ENCODE peak calls at places on chromosomes 13 and 19, in four cellular contexts. One of them, this sample, is unnamed.

GRCh38 chr13:71799320-71799719 is 67.7 kb downstream of the DACH1 start:
- DNase-seq in A549: no peak
- DNase-seq in H1: no peak
- DNase-seq in K562: no peak
- DNase-seq in this sample: no peak

GRCh38 chr13:30158774-30159445 is 148.4 kb downstream of the KATNAL1 start:
- DNase-seq in A549: no peak
- DNase-seq in K562: no peak
- DNase-seq in H1: no peak
- DNase-seq in this sample: peak; percentile 71

GRCh38 chr13:32426191-32426980 is 1.5 kb downstream of the N4BP2L1 start:
- DNase-seq in A549: no peak
- DNase-seq in H1: no peak
- DNase-seq in K562: no peak
- DNase-seq in this sample: no peak

GRCh38 chr13:110371550-110372465 is 64.7 kb downstream of the COL4A2 start:
- DNase-seq in A549: no peak
- DNase-seq in H1: no peak
- DNase-seq in K562: no peak
- DNase-seq in this sample: peak; percentile 50

GRCh38 chr19:56839665-56840451 is 668 bp downstream of the PEG3 start:
- DNase-seq in K562: no peak
- DNase-seq in H1: no peak
- DNase-seq in A549: no peak
- DNase-seq in this sample: no peak

GRCh38 chr13:113220141-113220598 is 10.8 kb downstream of the CUL4A start:
- DNase-seq in A549: no peak
- DNase-seq in K562: peak; percentile 66
- DNase-seq in H1: no peak
- DNase-seq in this sample: no peak

GRCh38 chr13:96089749-96090239 is at the start of gene HS6ST3:
- DNase-seq in K562: no peak
- DNase-seq in H1: peak; percentile 38
- DNase-seq in A549: peak; percentile 31
- DNase-seq in this sample: no peak

GRCh38 chr13:73335226-73335625 is 276.4 kb downstream of the KLF5 start:
- DNase-seq in H1: no peak
- DNase-seq in A549: peak; percentile 45
- DNase-seq in K562: no peak
- DNase-seq in this sample: peak; percentile 65

GRCh38 chr13:27535546-27535945 is 84.8 kb downstream of the LNX2 start:
- DNase-seq in H1: no peak
- DNase-seq in A549: no peak
- DNase-seq in K562: no peak
- DNase-seq in this sample: no peak

GRCh38 chr19:1863308-1863637 is at the start of gene KLF16:
- DNase-seq in K562: no peak
- DNase-seq in H1: no peak
- DNase-seq in A549: no peak
- DNase-seq in this sample: no peak

GRCh38 chr19:8069116-8069973 is 16.8 kb downstream of the CCL25 start:
- DNase-seq in H1: peak; percentile 53
- DNase-seq in K562: peak; percentile 53
- DNase-seq in A549: no peak
- DNase-seq in this sample: no peak

GRCh38 chr13:32210081-32210480 is 105.1 kb downstream of the ZAR1L start:
- DNase-seq in A549: no peak
- DNase-seq in H1: no peak
- DNase-seq in K562: no peak
- DNase-seq in this sample: no peak

GRCh38 chr13:85108356-85108755 is 690.9 kb downstream of the SLITRK6 start:
- DNase-seq in H1: no peak
- DNase-seq in A549: no peak
- DNase-seq in K562: no peak
- DNase-seq in this sample: no peak

GRCh38 chr19:42360787-42361544 is 29.1 kb downstream of the CNFN start:
- DNase-seq in H1: no peak
- DNase-seq in K562: no peak
- DNase-seq in A549: no peak
- DNase-seq in this sample: no peak

GRCh38 chr19:32256341-32256975 is 89.0 kb upstream of the ZNF507 start:
- DNase-seq in A549: no peak
- DNase-seq in H1: no peak
- DNase-seq in K562: no peak
- DNase-seq in this sample: no peak

GRCh38 chr13:59975807-59976445 is 187.8 kb downstream of the DIAPH3 start:
- DNase-seq in A549: no peak
- DNase-seq in H1: no peak
- DNase-seq in K562: no peak
- DNase-seq in this sample: no peak

GRCh38 chr19:50556236-50557008 is 11.8 kb downstream of the LRRC4B start:
- DNase-seq in A549: peak; percentile 98
- DNase-seq in H1: peak; percentile 70
- DNase-seq in K562: peak; percentile 92
- DNase-seq in this sample: peak; percentile 59

GRCh38 chr19:8041553-8041952 is 11.0 kb upstream of the CCL25 start:
- DNase-seq in A549: no peak
- DNase-seq in K562: no peak
- DNase-seq in H1: no peak
- DNase-seq in this sample: no peak

GRCh38 chr19:28472111-28472510 is 740.8 kb downstream of the UQCRFS1 start:
- DNase-seq in A549: no peak
- DNase-seq in K562: no peak
- DNase-seq in H1: no peak
- DNase-seq in this sample: no peak

GRCh38 chr13:75788494-75788991 is 152.4 kb downstream of the LMO7 start:
- DNase-seq in A549: no peak
- DNase-seq in K562: no peak
- DNase-seq in H1: no peak
- DNase-seq in this sample: peak; percentile 96

GRCh38 chr19:2231621-2232221 is 4.4 kb downstream of the PLEKHJ1 start:
- DNase-seq in H1: no peak
- DNase-seq in K562: no peak
- DNase-seq in A549: no peak
- DNase-seq in this sample: no peak

GRCh38 chr13:31310781-31311180 is 111.0 kb downstream of the B3GLCT start:
- DNase-seq in K562: no peak
- DNase-seq in H1: no peak
- DNase-seq in A549: no peak
- DNase-seq in this sample: peak; percentile 1

GRCh38 chr13:20360835-20361412 is 128.8 kb upstream of the GJB6 start:
- DNase-seq in H1: no peak
- DNase-seq in K562: no peak
- DNase-seq in A549: no peak
- DNase-seq in this sample: no peak

GRCh38 chr19:16462757-16463250 is 9.0 kb downstream of the EPS15L1 start:
- DNase-seq in K562: no peak
- DNase-seq in A549: no peak
- DNase-seq in H1: no peak
- DNase-seq in this sample: peak; percentile 34

GRCh38 chr19:49680473-49681351 is 3.6 kb downstream of the PRMT1 start:
- DNase-seq in H1: peak; percentile 95
- DNase-seq in K562: peak; percentile 86
- DNase-seq in A549: peak; percentile 95
- DNase-seq in this sample: peak; percentile 78

GRCh38 chr19:18280247-18281081 is 958 bp downstream of the JUND start:
- DNase-seq in A549: peak; percentile 48
- DNase-seq in K562: peak; percentile 84
- DNase-seq in H1: no peak
- DNase-seq in this sample: peak; percentile 69

GRCh38 chr13:43861863-43862262 is 17.7 kb downstream of the CCDC122 start:
- DNase-seq in K562: no peak
- DNase-seq in A549: no peak
- DNase-seq in H1: no peak
- DNase-seq in this sample: no peak

GRCh38 chr13:98771838-98772611 is 19.6 kb upstream of the SLC15A1 start:
- DNase-seq in A549: no peak
- DNase-seq in H1: no peak
- DNase-seq in K562: no peak
- DNase-seq in this sample: no peak

GRCh38 chr13:109569938-109570711 is 216.3 kb downstream of the IRS2 start:
- DNase-seq in H1: no peak
- DNase-seq in A549: no peak
- DNase-seq in K562: no peak
- DNase-seq in this sample: no peak

GRCh38 chr19:50835785-50836542 is 2.6 kb upstream of the KLK15 start:
- DNase-seq in A549: peak; percentile 95
- DNase-seq in K562: peak; percentile 96
- DNase-seq in H1: no peak
- DNase-seq in this sample: peak; percentile 45

GRCh38 chr13:31859546-31859945 is 120.2 kb downstream of the RXFP2 start:
- DNase-seq in H1: no peak
- DNase-seq in K562: no peak
- DNase-seq in A549: no peak
- DNase-seq in this sample: no peak

GRCh38 chr19:12872941-12873890 is 8.0 kb downstream of the DNASE2 start:
- DNase-seq in K562: peak; percentile 84
- DNase-seq in H1: no peak
- DNase-seq in A549: no peak
- DNase-seq in this sample: peak; percentile 37

GRCh38 chr19:55484571-55485438 is at the start of gene NAT14:
- DNase-seq in K562: peak; percentile 91
- DNase-seq in A549: peak; percentile 94
- DNase-seq in H1: peak; percentile 68
- DNase-seq in this sample: peak; percentile 48

GRCh38 chr19:9958451-9958850 is 22.1 kb upstream of the OLFM2 start:
- DNase-seq in H1: no peak
- DNase-seq in A549: no peak
- DNase-seq in K562: no peak
- DNase-seq in this sample: peak; percentile 91

GRCh38 chr19:54803410-54803809 is at the start of gene KIR2DL4:
- DNase-seq in K562: no peak
- DNase-seq in A549: no peak
- DNase-seq in H1: no peak
- DNase-seq in this sample: no peak

GRCh38 chr19:46902402-46902766 is 41.6 kb downstream of the ARHGAP35 start:
- DNase-seq in K562: no peak
- DNase-seq in A549: no peak
- DNase-seq in H1: no peak
- DNase-seq in this sample: peak; percentile 31
- TF ChIP-seq CEBPB in K562: no peak
- TF ChIP-seq CEBPB in A549: no peak
- TF ChIP-seq CEBPB in H1: no peak
- TF ChIP-seq CEBPB in this sample: no peak

DNA sequence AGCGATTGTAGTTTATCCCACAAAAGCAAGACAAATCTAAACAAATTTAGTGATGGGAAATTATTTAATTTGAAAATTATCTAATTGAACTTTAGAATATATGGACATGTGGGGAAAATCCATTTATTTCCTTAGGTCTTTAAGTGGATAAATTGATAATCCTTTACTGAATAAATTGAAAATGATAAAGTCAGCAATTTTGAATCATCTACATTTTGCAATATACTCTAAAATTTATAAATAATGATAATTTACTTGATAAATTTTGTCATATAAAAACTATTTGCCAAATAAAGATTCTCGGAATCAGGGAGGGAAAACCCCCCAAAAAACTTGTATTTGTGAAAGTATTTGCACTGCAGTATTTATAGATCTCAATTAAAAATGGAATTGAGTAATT is 875.3 kb upstream of the SLITRK5 start:
- DNase-seq in K562: no peak
- DNase-seq in H1: no peak
- DNase-seq in A549: no peak
- DNase-seq in this sample: no peak
- TF ChIP-seq CEBPB in K562: no peak
- TF ChIP-seq CEBPB in H1: no peak
- TF ChIP-seq CEBPB in A549: no peak
- TF ChIP-seq CEBPB in this sample: no peak

GRCh38 chr13:26222523-26223046 is 471 bp upstream of the RNF6 start:
- DNase-seq in K562: no peak
- DNase-seq in A549: no peak
- DNase-seq in H1: no peak
- DNase-seq in this sample: no peak

GRCh38 chr13:26228080-26228479 is 6.0 kb upstream of the RNF6 start:
- DNase-seq in K562: no peak
- DNase-seq in A549: no peak
- DNase-seq in H1: no peak
- DNase-seq in this sample: no peak

GRCh38 chr13:26227396-26227971 is 5.4 kb upstream of the RNF6 start:
- DNase-seq in K562: no peak
- DNase-seq in A549: no peak
- DNase-seq in H1: no peak
- DNase-seq in this sample: no peak

GRCh38 chr13:26229080-26229615 is 7.0 kb upstream of the RNF6 start:
- DNase-seq in K562: no peak
- DNase-seq in A549: no peak
- DNase-seq in H1: no peak
- DNase-seq in this sample: no peak

DNA sequence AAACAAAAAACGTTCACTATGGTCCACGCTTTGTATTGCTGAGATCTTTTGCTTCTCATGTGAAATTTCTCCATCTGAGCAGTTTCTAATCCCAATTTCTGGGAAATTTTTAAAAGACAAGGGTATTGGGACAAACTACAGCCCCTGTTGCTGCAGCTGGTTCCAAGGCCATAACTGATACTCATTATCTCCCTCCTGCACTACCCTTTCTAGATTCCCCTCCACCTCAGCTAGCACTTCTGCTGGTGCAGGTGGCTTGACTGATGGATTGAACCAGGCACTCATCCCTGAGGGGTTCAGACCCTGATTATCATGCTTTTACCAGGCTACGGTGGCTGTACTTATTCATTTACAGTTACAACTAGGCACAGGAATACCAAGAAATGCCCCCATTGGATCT is 4.1 kb upstream of the RNF6 start:
- DNase-seq in K562: no peak
- DNase-seq in H1: no peak
- DNase-seq in A549: no peak
- DNase-seq in this sample: no peak
- TF ChIP-seq CEBPB in K562: no peak
- TF ChIP-seq CEBPB in H1: no peak
- TF ChIP-seq CEBPB in A549: no peak
- TF ChIP-seq CEBPB in this sample: no peak

DNA sequence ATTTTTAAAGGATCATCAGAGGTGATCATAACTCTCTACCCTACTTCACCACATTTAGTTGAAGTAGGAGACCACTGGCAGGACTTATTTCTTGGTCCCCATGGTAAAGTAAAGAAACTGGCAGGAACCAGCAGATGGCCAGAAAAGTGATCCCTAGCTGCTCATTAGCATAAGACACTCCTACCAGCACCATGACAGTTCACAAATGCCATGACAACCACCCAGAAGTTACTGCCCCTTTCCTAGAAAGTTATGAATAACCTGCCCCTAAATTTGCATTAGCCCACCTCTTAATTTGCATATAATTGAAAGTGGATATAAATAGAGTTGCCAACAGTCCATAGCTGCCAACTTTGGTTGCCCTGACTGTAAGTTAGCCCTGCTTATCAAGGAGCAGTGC is 18.4 kb upstream of the RUBCNL start:
- DNase-seq in K562: no peak
- DNase-seq in H1: no peak
- DNase-seq in A549: no peak
- DNase-seq in this sample: no peak
- TF ChIP-seq CEBPB in K562: no peak
- TF ChIP-seq CEBPB in H1: no peak
- TF ChIP-seq CEBPB in A549: no peak
- TF ChIP-seq CEBPB in this sample: no peak